ENCODE peak calls at places on chromosomes 11 and 22, in seven cellular contexts. L is fibroblast of the aortic adventitia, Y is AG09309, H is esophagus squamous epithelium, V is neural crest cell, W is kidney, S is A549. K is an unnamed sample.

GRCh38 chr11:119615003-119615878 is 113.8 kb downstream of the NECTIN1 start:
- DNase-seq in Y (peak), W (no peak), S (peak), H (no peak), L (peak), V (no peak), K (peak)

GRCh38 chr11:2150206-2150847 is 10.7 kb downstream of the INS start:
- DNase-seq in H (no peak), V (no peak), S (peak), L (peak), W (no peak), Y (peak), K (peak)

GRCh38 chr22:37501610-37502341 is 15.6 kb upstream of the MFNG start:
- DNase-seq in L (peak), S (peak), H (no peak), V (no peak), W (peak), Y (peak), K (peak)

GRCh38 chr22:29987143-29987542 is 93.1 kb upstream of the HORMAD2 start:
- DNase-seq in V (no peak), S (no peak), H (no peak), L (no peak), Y (no peak), W (no peak), K (no peak)

GRCh38 chr11:16815047-16815767 is 76.8 kb downstream of the C11orf58 start:
- DNase-seq in W (no peak), H (no peak), S (no peak), V (no peak), Y (peak), L (peak), K (peak)

GRCh38 chr11:70029831-70030811 is 48.0 kb upstream of the ANO1 start:
- DNase-seq in Y (no peak), W (no peak), V (no peak), L (no peak), H (no peak), S (no peak), K (no peak)

GRCh38 chr11:31509017-31509411 is 408 bp downstream of the IMMP1L start:
- DNase-seq in Y (no peak), L (no peak), V (no peak), W (no peak), S (no peak), H (no peak), K (no peak)

GRCh38 chr11:61369372-61370348 is 7.5 kb downstream of the TMEM138 start:
- DNase-seq in W (peak), S (no peak), L (peak), Y (peak), V (no peak), H (no peak), K (peak)

GRCh38 chr11:17475666-17476316 is 854 bp downstream of the ABCC8 start:
- DNase-seq in W (no peak), L (no peak), H (no peak), S (no peak), Y (no peak), V (peak), K (no peak)

GRCh38 chr11:62340269-62340901 is 3.1 kb downstream of the ASRGL1 start:
- DNase-seq in Y (peak), V (peak), W (no peak), S (peak), L (peak), H (no peak), K (peak)

GRCh38 chr22:24954114-24954463 is 1.6 kb downstream of the KIAA1671 start:
- DNase-seq in H (no peak), Y (no peak), V (no peak), L (peak), S (no peak), W (no peak), K (no peak)

GRCh38 chr22:49899530-49899929 is 18.7 kb downstream of the ALG12 start:
- DNase-seq in S (no peak), V (no peak), W (no peak), H (no peak), Y (no peak), L (no peak), K (no peak)

GRCh38 chr11:132886335-132886734 is 646.0 kb downstream of the OPCML start:
- DNase-seq in W (no peak), Y (no peak), L (no peak), H (no peak), V (no peak), S (no peak), K (peak)

GRCh38 chr11:78219493-78220217 is 30.9 kb downstream of the USP35 start:
- DNase-seq in V (no peak), H (no peak), W (no peak), L (no peak), S (no peak), Y (no peak), K (no peak)

GRCh38 chr11:37280194-37280593 is 682.2 kb upstream of the RAG2 start:
- DNase-seq in W (no peak), S (no peak), Y (no peak), V (no peak), L (no peak), H (no peak), K (no peak)

GRCh38 chr11:1959786-1960185 is 12.7 kb downstream of the MRPL23 start:
- DNase-seq in H (no peak), Y (no peak), V (no peak), S (no peak), L (no peak), W (no peak), K (no peak)

GRCh38 chr11:721913-722811 is 16.1 kb downstream of the EPS8L2 start:
- DNase-seq in L (no peak), Y (no peak), V (no peak), H (no peak), W (no peak), S (no peak), K (no peak)

GRCh38 chr22:20750461-20751184 is 23.3 kb upstream of the SERPIND1 start:
- DNase-seq in S (peak), V (no peak), L (peak), W (peak), H (no peak), Y (peak), K (peak)

GRCh38 chr11:96306933-96307747 is 35.9 kb downstream of the MAML2 start:
- DNase-seq in L (peak), Y (peak), S (peak), H (peak), W (peak), V (peak), K (peak)

GRCh38 chr11:7689239-7689638 is 15.9 kb upstream of the CYB5R2 start:
- DNase-seq in W (no peak), H (no peak), L (no peak), V (no peak), Y (no peak), S (no peak), K (no peak)

GRCh38 chr11:7688238-7688826 is 15.0 kb upstream of the CYB5R2 start:
- DNase-seq in W (no peak), V (no peak), L (peak), H (no peak), Y (no peak), S (peak), K (peak)

GRCh38 chr11:7687386-7687785 is 14.1 kb upstream of the CYB5R2 start:
- DNase-seq in W (no peak), Y (no peak), V (no peak), L (no peak), H (no peak), S (no peak), K (no peak)

GRCh38 chr11:7691759-7692334 is 14.4 kb downstream of the OVCH2 start:
- DNase-seq in Y (no peak), V (no peak), S (no peak), H (no peak), L (peak), W (no peak), K (no peak)

GRCh38 chr11:7690648-7691047 is 15.6 kb downstream of the OVCH2 start:
- DNase-seq in Y (no peak), V (no peak), L (peak), H (no peak), S (no peak), W (no peak), K (peak)
- TF ChIP-seq CTCF in Y (peak), V (peak), L (no peak), H (no peak), S (no peak), W (no peak), K (peak)

GRCh38 chr11:64566042-64566914 is 24.7 kb upstream of the SLC22A12 start:
- DNase-seq in H (no peak), L (peak), W (peak), S (peak), Y (peak), V (peak), K (peak)

GRCh38 chr11:64563966-64564365 is 27.1 kb upstream of the SLC22A12 start:
- DNase-seq in H (no peak), S (no peak), W (peak), L (no peak), Y (no peak), V (no peak), K (no peak)

GRCh38 chr11:64566915-64567882 is 23.8 kb upstream of the SLC22A12 start:
- DNase-seq in L (no peak), Y (no peak), W (peak), H (no peak), S (no peak), V (peak), K (no peak)

GRCh38 chr11:64564419-64564818 is 26.6 kb upstream of the SLC22A12 start:
- DNase-seq in L (no peak), S (no peak), Y (no peak), V (no peak), H (no peak), W (no peak), K (no peak)

DNA sequence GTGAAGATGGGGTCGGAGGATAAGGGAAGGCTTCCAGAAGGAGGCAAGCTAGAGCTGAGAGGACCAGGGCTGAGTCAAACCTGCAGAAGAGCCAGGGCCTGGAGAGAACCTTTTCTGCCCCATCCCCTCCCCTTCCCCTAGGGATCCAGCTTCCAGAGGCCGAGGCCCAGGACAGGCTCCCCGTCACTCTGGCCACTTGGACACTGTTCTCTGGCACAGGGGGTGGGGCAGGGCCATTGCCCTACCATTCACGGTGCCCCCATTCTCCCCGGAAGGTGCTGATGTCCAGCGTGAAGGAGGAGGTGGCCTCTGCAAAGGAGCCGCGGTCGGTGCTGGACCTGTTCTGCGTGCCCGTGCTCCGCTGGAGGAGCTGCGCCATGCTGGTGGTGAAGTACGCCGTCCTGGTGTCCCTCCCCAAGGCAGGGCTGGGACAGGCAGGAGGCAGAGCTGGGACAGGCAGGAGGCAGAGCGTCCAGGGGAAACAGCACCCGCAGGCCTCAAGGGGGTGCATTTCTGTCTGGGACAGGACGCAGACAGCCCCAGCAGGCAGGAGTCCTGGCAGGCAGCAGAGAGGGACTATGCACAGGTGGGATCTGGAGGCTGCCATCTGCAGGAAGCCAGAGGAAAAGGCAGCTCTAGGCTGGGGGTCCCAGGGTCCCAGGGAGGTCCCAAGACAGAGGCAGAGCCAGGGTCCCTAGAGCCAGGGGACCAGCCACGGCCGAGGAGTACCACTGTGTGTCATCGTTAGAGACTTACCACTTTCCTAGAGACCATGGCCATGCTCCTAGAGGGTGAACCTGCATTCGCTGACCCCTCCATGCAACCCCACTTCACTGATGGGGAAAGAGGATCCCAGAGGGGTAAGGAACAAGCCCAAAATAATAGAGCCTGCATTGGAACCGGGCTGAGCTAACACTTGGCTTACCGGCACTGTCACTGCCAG is 25.8 kb upstream of the SLC22A12 start:
- DNase-seq in H (no peak), L (no peak), W (peak), Y (no peak), V (no peak), S (peak), K (no peak)
- TF ChIP-seq CTCF in H (no peak), L (no peak), W (no peak), Y (no peak), V (peak), S (peak), K (no peak)

GRCh38 chr11:13538044-13538443 is 42.2 kb upstream of the PTH start:
- DNase-seq in W (no peak), H (no peak), S (no peak), Y (no peak), L (no peak), V (no peak), K (no peak)
- TF ChIP-seq CTCF in W (no peak), H (no peak), S (no peak), Y (no peak), L (no peak), V (no peak), K (no peak)

DNA sequence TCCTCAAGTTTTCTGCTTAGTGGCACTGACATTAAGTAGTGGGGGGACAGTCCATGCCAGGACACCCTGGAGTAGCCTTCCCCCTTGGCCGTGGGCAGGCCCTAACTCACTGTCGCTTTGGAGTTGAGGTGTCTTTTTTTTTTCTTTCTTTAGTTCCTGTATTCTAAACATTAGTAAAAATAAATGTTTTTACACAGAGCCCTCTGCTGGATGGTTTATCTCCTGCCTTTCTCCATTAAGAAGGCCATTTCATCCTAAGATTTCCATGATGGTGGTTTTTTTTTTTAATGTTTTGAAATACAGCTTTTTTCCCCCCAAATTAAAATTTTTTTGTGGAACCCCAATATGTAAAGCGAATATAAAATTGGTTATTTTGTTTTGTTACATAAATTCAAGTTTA is 1.8 kb upstream of the TIGD3 start:
- DNase-seq in Y (no peak), V (no peak), L (peak), W (no peak), S (no peak), H (no peak), K (peak)
- TF ChIP-seq CTCF in Y (peak), V (peak), L (peak), W (peak), S (peak), H (no peak), K (peak)

K was measured in cardiac fibroblast.